ENCODE peak calls at places on chromosomes 16 and 17, in ten cellular contexts. Z is tibial artery, R is endothelial cell of umbilical vein, X is AG04450, G is mammary epithelial cell, I is SK-N-SH, M is fibroblast of lung, B is neural progenitor cell, F is H9, O is stomach. L is an unnamed sample. For H3K27me3, the result is how much of the 10 kb centered on the place peaks cover.

GRCh38 chr16:79269211-79269863 is 331.2 kb downstream of the MAF start:
- DNase-seq in Z (no peak), R (no peak), X (no peak), G (no peak), I (no peak), M (no peak), B (no peak), F (no peak), O (no peak), L (no peak)

GRCh38 chr16:1890024-1890700 is 18.2 kb upstream of the MEIOB start:
- DNase-seq in Z (no peak), R (no peak), X (no peak), G (no peak), I (peak), M (no peak), B (no peak), F (no peak), O (no peak), L (no peak)

GRCh38 chr16:75433732-75434413 is 570 bp upstream of the CFDP1 start:
- DNase-seq in Z (peak), R (peak), X (peak), G (peak), I (peak), M (peak), B (peak), F (peak), O (peak), L (peak)

GRCh38 chr17:47707884-47708283 is 13.9 kb downstream of the TBKBP1 start:
- DNase-seq in Z (no peak), R (no peak), X (no peak), G (no peak), I (no peak), M (no peak), B (no peak), F (no peak), O (no peak), L (no peak)

GRCh38 chr16:82629441-82630027 is 2.8 kb downstream of the CDH13 start:
- DNase-seq in Z (no peak), R (peak), X (no peak), G (peak), I (no peak), M (peak), B (peak), F (no peak), O (no peak), L (peak)

GRCh38 chr17:43532581-43532980 is 13.6 kb downstream of the ETV4 start:
- DNase-seq in Z (no peak), R (no peak), X (no peak), G (no peak), I (no peak), M (no peak), B (no peak), F (no peak), O (no peak), L (no peak)

GRCh38 chr16:48317614-48318013 is 67.6 kb downstream of the SIAH1 start:
- DNase-seq in Z (no peak), R (peak), X (no peak), G (peak), I (no peak), M (peak), B (no peak), F (no peak), O (no peak), L (peak)

GRCh38 chr17:33200116-33200515 is 93.0 kb downstream of the ASIC2 start:
- DNase-seq in Z (no peak), R (no peak), X (no peak), G (peak), I (no peak), M (peak), B (no peak), F (no peak), O (no peak), L (peak)

GRCh38 chr16:69851491-69852240 is 89.5 kb downstream of the WWP2 start:
- DNase-seq in Z (no peak), R (no peak), X (no peak), G (no peak), I (no peak), M (peak), B (no peak), F (no peak), O (no peak), L (peak)

GRCh38 chr17:6323626-6324356 is 111.1 kb downstream of the AIPL1 start:
- DNase-seq in Z (no peak), R (peak), X (no peak), G (peak), I (peak), M (no peak), B (no peak), F (peak), O (no peak), L (no peak)

GRCh38 chr16:75219838-75220237 is 1.1 kb downstream of the CTRB1 start:
- DNase-seq in Z (no peak), R (no peak), X (no peak), G (no peak), I (no peak), M (no peak), B (no peak), F (no peak), O (no peak), L (no peak)

GRCh38 chr17:17693253-17693954 is 12.1 kb downstream of the RAI1 start:
- DNase-seq in Z (peak), R (peak), X (no peak), G (peak), I (peak), M (peak), B (peak), F (peak), O (peak), L (no peak)

GRCh38 chr16:26129997-26130396 is 438.2 kb downstream of the HS3ST4 start:
- DNase-seq in Z (no peak), R (no peak), X (no peak), G (no peak), I (no peak), M (no peak), B (no peak), F (no peak), O (no peak), L (no peak)

GRCh38 chr16:21267298-21267697 is 10.8 kb downstream of the CRYM start:
- DNase-seq in Z (no peak), R (no peak), X (no peak), G (no peak), I (no peak), M (no peak), B (no peak), F (no peak), O (no peak), L (no peak)

GRCh38 chr17:79930077-79930785 is 91.0 kb upstream of the CBX4 start:
- DNase-seq in Z (no peak), R (no peak), X (no peak), G (no peak), I (peak), M (peak), B (peak), F (no peak), O (no peak), L (no peak)

GRCh38 chr17:81865733-81866439 is 5.3 kb downstream of the ARHGDIA start:
- DNase-seq in Z (no peak), R (no peak), X (no peak), G (peak), I (peak), M (no peak), B (no peak), F (peak), O (peak), L (no peak)

GRCh38 chr17:7912927-7913524 is 3.1 kb downstream of the RNF227 start:
- DNase-seq in Z (no peak), R (peak), X (peak), G (peak), I (peak), M (peak), B (peak), F (peak), O (no peak), L (peak)

GRCh38 chr16:59463776-59464175 is 729.7 kb upstream of the GOT2 start:
- DNase-seq in Z (no peak), R (peak), X (no peak), G (peak), I (no peak), M (peak), B (no peak), F (no peak), O (no peak), L (peak)

GRCh38 chr17:20114466-20114865 is 105.3 kb downstream of the SPECC1 start:
- DNase-seq in Z (no peak), R (no peak), X (no peak), G (no peak), I (no peak), M (no peak), B (no peak), F (no peak), O (no peak), L (no peak)

GRCh38 chr17:72351365-72351764 is 230.5 kb downstream of the SOX9 start:
- DNase-seq in Z (no peak), R (no peak), X (no peak), G (no peak), I (no peak), M (no peak), B (no peak), F (no peak), O (no peak), L (no peak)
- TF ChIP-seq CTCF in Z (no peak), R (no peak), X (no peak), G (no peak), I (no peak), M (no peak), B (no peak), F (no peak), O (no peak), L (no peak)

GRCh38 chr17:36945160-36945559 is 3.6 kb upstream of the AATF start:
- DNase-seq in Z (no peak), R (no peak), X (no peak), G (no peak), I (no peak), M (no peak), B (no peak), F (no peak), O (no peak), L (no peak)
- H3K27me3 ChIP-seq in Z (under half), R (half or more), X (half or more), G (half or more), I (half or more), M (half or more), B (half or more), F (half or more), O (half or more), L (half or more)

GRCh38 chr17:2070241-2071023 is 15.5 kb downstream of the HIC1 start:
- DNase-seq in Z (no peak), R (no peak), X (no peak), G (no peak), I (no peak), M (no peak), B (no peak), F (peak), O (no peak), L (no peak)
- TF ChIP-seq CTCF in Z (no peak), R (no peak), X (no peak), G (no peak), I (no peak), M (no peak), B (no peak), F (peak), O (no peak), L (no peak)

GRCh38 chr17:48995871-48996695 is 1.1 kb upstream of the IGF2BP1 start:
- DNase-seq in Z (no peak), R (peak), X (no peak), G (no peak), I (peak), M (no peak), B (peak), F (peak), O (no peak), L (no peak)
- H3K27me3 ChIP-seq in Z (under half), R (under half), X (under half), G (half or more), I (half or more), M (half or more), B (under half), F (under half), O (half or more), L (under half)

GRCh38 chr17:56653877-56654276 is 60.4 kb downstream of the NOG start:
- DNase-seq in Z (no peak), R (peak), X (no peak), G (peak), I (peak), M (peak), B (peak), F (peak), O (no peak), L (peak)
- TF ChIP-seq CTCF in Z (no peak), R (peak), X (peak), G (peak), I (peak), M (peak), B (peak), F (peak), O (peak), L (peak)

DNA sequence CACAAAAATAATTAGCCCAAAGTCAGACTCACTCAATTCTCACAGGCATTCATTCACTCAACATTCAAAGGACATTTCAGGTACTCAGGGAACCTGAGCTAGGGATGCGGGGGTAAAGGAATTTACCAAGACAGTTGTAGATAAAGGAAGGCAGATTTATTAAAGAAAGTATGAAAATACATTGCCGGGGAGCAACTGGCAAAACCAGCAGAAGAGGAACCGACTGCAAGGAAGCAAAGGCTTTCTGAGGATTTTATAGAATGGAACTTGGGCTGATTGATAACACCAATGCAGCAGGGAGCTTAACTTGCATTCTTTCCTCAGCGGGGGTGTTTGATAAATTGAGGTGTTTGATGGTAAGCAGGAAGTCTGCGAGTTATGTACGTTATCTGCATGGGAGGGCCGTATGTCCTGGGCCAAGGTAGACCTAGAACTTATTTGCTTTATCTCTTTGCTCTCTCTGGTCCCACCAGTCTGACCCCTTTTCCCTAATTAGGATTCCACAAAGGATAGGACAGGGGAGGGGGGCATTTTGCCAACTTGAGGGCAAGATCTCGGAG is 5.9 kb upstream of the MT3 start:
- DNase-seq in Z (no peak), R (no peak), X (no peak), G (no peak), I (no peak), M (no peak), B (no peak), F (no peak), O (no peak), L (no peak)
- H3K27me3 ChIP-seq in Z (under half), R (under half), X (under half), G (under half), I (under half), M (under half), B (half or more), F (under half), O (under half), L (under half)

DNA sequence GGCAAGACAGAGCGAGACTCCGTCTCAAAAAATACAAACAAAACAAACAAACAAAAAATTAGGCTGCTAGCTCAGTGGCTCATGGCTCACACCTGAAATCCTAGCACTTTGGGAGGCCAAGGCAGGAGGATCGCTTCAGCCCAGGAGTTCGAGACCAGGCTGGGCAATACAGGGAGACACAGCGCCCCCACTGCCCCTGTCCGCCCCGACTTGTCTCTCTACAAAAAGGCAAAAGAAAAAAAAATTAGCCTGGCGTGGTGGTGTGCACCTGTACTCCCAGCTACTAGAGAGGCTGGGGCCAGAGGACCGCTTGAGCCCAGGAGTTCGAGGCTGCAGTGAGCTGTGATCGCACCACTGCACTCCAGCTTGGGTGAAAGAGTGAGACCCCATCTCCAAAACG is 531 bp upstream of the CDH1 start:
- DNase-seq in Z (no peak), R (no peak), X (no peak), G (no peak), I (no peak), M (no peak), B (no peak), F (no peak), O (no peak), L (no peak)
- TF ChIP-seq CTCF in Z (no peak), R (no peak), X (no peak), G (no peak), I (no peak), M (no peak), B (no peak), F (no peak), O (no peak), L (no peak)

GRCh38 chr16:85899444-85899843 is 482 bp downstream of the IRF8 start:
- DNase-seq in Z (no peak), R (no peak), X (no peak), G (no peak), I (no peak), M (no peak), B (no peak), F (no peak), O (peak), L (no peak)
- H3K27me3 ChIP-seq in Z (under half), R (half or more), X (half or more), G (under half), I (half or more), M (under half), B (half or more), F (under half), O (under half), L (half or more)

DNA sequence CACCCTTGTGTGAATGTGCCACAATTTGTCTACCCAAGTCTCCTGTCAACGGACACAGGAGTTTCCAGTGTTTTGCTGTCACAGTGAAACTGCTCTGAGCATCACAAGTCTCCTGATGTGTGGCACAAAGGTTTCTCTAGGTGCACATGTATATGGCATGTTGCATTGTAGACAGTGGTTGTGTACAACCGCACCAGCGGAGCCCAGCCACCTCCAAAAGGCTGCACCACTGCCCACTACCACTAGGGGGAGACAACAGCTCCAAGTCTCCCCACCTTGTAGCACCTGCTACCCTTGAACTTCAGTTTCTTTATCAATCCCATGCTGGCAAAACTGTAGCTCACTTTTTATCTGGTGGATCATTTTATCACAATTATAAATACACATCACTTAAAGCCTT is 95.5 kb upstream of the ZNF469 start:
- DNase-seq in Z (no peak), R (no peak), X (no peak), G (no peak), I (peak), M (peak), B (no peak), F (no peak), O (no peak), L (no peak)
- TF ChIP-seq CTCF in Z (no peak), R (peak), X (peak), G (peak), I (peak), M (peak), B (peak), F (peak), O (no peak), L (peak)